ENCODE peak calls at places on chromosomes 7 and 10, in ten cellular contexts. D is endodermal cell, H is type B pancreatic cell, K is kidney epithelial cell, T is coronary artery, A is choroid plexus epithelial cell, G is GM13977, Y is AG10803, M is heart right ventricle, N is fibroblast of pulmonary artery. V is an unnamed sample.

GRCh38 chr10:106711313-106711906 is 453.1 kb downstream of the SORCS1 start:
- DNase-seq in A (peak), H (no peak), Y (no peak), N (peak), M (peak), T (no peak), G (peak), K (no peak), D (peak), V (peak)

GRCh38 chr10:8047452-8048280 is 6.8 kb upstream of the GATA3 start:
- DNase-seq in H (no peak), A (no peak), N (no peak), T (no peak), K (no peak), G (no peak), M (no peak), D (peak), Y (no peak), V (no peak)

GRCh38 chr7:5479133-5479745 is 55.6 kb upstream of the TNRC18 start:
- DNase-seq in H (no peak), A (peak), Y (peak), M (no peak), K (no peak), N (no peak), D (no peak), T (no peak), G (no peak), V (no peak)

GRCh38 chr10:49187950-49188761 is at the start of gene TMEM273:
- DNase-seq in N (no peak), T (peak), G (peak), K (peak), A (no peak), M (peak), D (no peak), H (peak), Y (no peak), V (no peak)

GRCh38 chr7:50792342-50793114 is 9.8 kb upstream of the GRB10 start:
- DNase-seq in G (no peak), H (no peak), K (no peak), M (peak), D (peak), N (peak), Y (peak), A (peak), T (no peak), V (peak)

GRCh38 chr10:51718804-51719291 is 19.5 kb upstream of the CSTF2T start:
- DNase-seq in H (no peak), G (no peak), N (peak), T (no peak), D (peak), Y (peak), M (no peak), K (peak), A (peak), V (no peak)

GRCh38 chr7:13987395-13987794 is 2.1 kb downstream of the ETV1 start:
- DNase-seq in K (no peak), H (no peak), Y (no peak), A (no peak), D (no peak), T (no peak), N (peak), G (no peak), M (no peak), V (no peak)

GRCh38 chr10:114545071-114545470 is 113.0 kb downstream of the ABLIM1 start:
- DNase-seq in K (no peak), D (no peak), Y (no peak), G (no peak), N (no peak), M (no peak), T (no peak), A (no peak), H (no peak), V (no peak)

GRCh38 chr7:128732521-128733277 is 6.5 kb upstream of the CALU start:
- DNase-seq in K (no peak), D (no peak), H (no peak), M (no peak), T (no peak), G (no peak), Y (no peak), N (no peak), A (no peak), V (no peak)

GRCh38 chr10:30231071-30231652 is 117.9 kb downstream of the MTPAP start:
- DNase-seq in M (no peak), Y (no peak), H (no peak), D (no peak), T (no peak), N (no peak), K (no peak), G (no peak), A (no peak), V (no peak)

GRCh38 chr10:119620241-119620753 is 23.5 kb upstream of the TIAL1 start:
- DNase-seq in K (peak), D (no peak), Y (peak), T (no peak), A (peak), N (peak), G (no peak), M (no peak), H (no peak), V (no peak)

GRCh38 chr7:108026116-108026515 is 23.2 kb upstream of the LAMB1 start:
- DNase-seq in D (no peak), H (no peak), G (no peak), A (no peak), K (no peak), T (no peak), N (no peak), Y (no peak), M (no peak), V (no peak)

GRCh38 chr7:1855396-1856160 is 185.5 kb downstream of the ELFN1 start:
- DNase-seq in K (no peak), H (peak), T (peak), Y (no peak), A (no peak), G (no peak), D (no peak), M (peak), N (no peak), V (no peak)

GRCh38 chr7:47816647-47817046 is 131.6 kb downstream of the PKD1L1 start:
- DNase-seq in A (no peak), D (no peak), Y (peak), T (no peak), G (no peak), M (no peak), H (no peak), N (peak), K (no peak), V (peak)

GRCh38 chr7:144822223-144822622 is 13.6 kb downstream of the TPK1 start:
- DNase-seq in M (no peak), Y (no peak), T (no peak), G (no peak), D (no peak), H (no peak), A (no peak), K (no peak), N (no peak), V (no peak)

GRCh38 chr7:1562611-1563051 is 6.6 kb upstream of the TMEM184A start:
- DNase-seq in Y (peak), H (no peak), N (no peak), T (no peak), D (no peak), K (no peak), G (no peak), M (no peak), A (no peak), V (no peak)

GRCh38 chr7:73822319-73823173 is 8.2 kb upstream of the CLDN4 start:
- DNase-seq in H (no peak), T (no peak), A (peak), M (no peak), N (peak), K (peak), D (peak), Y (peak), G (no peak), V (peak)

GRCh38 chr10:102502029-102502336 is 529 bp downstream of the ACTR1A start:
- DNase-seq in M (peak), A (peak), G (peak), K (peak), D (peak), Y (peak), T (peak), H (peak), N (peak), V (peak)

GRCh38 chr10:108360187-108360586 is 1195.7 kb upstream of the SORCS1 start:
- DNase-seq in M (no peak), N (no peak), A (peak), H (no peak), D (no peak), Y (peak), K (peak), T (no peak), G (no peak), V (no peak)

GRCh38 chr7:23021581-23021980 is 7.7 kb upstream of the HYCC1 start:
- DNase-seq in Y (no peak), G (no peak), T (no peak), H (no peak), A (no peak), M (no peak), K (no peak), D (no peak), N (no peak), V (no peak)

GRCh38 chr7:131487217-131487616 is 69.2 kb downstream of the PODXL start:
- DNase-seq in G (no peak), M (no peak), K (no peak), A (no peak), N (no peak), H (no peak), T (no peak), D (no peak), Y (no peak), V (no peak)

GRCh38 chr10:13779748-13780147 is 193.0 kb downstream of the PRPF18 start:
- DNase-seq in H (no peak), M (no peak), Y (no peak), G (no peak), K (no peak), D (no peak), A (no peak), N (no peak), T (no peak), V (no peak)

GRCh38 chr10:13788701-13789447 is 202.1 kb downstream of the PRPF18 start:
- DNase-seq in H (no peak), A (peak), M (peak), G (no peak), N (peak), Y (peak), K (no peak), D (no peak), T (peak), V (no peak)

GRCh38 chr10:13787015-13787421 is 200.3 kb downstream of the PRPF18 start:
- DNase-seq in A (peak), G (peak), K (no peak), M (no peak), H (no peak), Y (no peak), T (no peak), N (peak), D (no peak), V (no peak)

GRCh38 chr10:13788320-13788600 is 201.5 kb downstream of the PRPF18 start:
- DNase-seq in Y (peak), T (no peak), A (no peak), H (no peak), N (no peak), K (no peak), D (no peak), G (no peak), M (no peak), V (no peak)

GRCh38 chr10:13784067-13784466 is 197.3 kb downstream of the PRPF18 start:
- DNase-seq in G (peak), T (no peak), D (peak), M (no peak), N (no peak), A (peak), H (no peak), K (no peak), Y (no peak), V (peak)
- TF ChIP-seq CTCF in G (peak), T (no peak), D (peak), M (peak), N (peak), A (peak), H (peak), K (no peak), Y (peak), V (peak)

GRCh38 chr10:75099952-75100763 is 11.3 kb upstream of the SAMD8 start:
- DNase-seq in A (peak), T (no peak), H (peak), N (peak), D (peak), G (peak), K (no peak), M (peak), Y (peak), V (peak)
- TF ChIP-seq CTCF in A (peak), T (peak), H (peak), N (peak), D (peak), G (peak), K (peak), M (peak), Y (peak), V (peak)

GRCh38 chr10:87659571-87660483 is at the start of gene PAPSS2:
- DNase-seq in K (no peak), N (peak), Y (peak), H (peak), G (peak), D (peak), A (peak), T (peak), M (peak), V (peak)
- TF ChIP-seq CTCF in K (peak), N (no peak), Y (no peak), H (peak), G (no peak), D (peak), A (peak), T (no peak), M (no peak), V (no peak)

DNA sequence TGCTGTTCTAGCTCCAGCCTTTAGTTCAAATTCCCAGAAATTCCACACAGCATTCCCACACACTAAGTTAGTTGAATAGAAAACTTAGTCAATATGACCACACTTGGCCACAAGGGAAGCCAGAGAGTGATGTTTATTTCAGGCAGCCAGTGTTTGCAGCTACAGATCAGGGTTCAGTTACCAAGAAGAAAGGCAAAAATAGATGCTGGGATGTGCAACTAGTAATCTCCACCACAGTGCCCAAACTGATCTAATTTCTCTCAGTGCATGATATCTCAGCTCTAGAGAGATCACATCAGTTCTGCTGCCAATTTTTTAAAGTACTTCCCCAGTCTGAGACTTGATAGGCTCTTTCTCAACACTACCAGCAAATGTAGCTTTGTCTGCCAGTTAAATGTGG is 17.6 kb downstream of the SLF2 start:
- DNase-seq in N (peak), H (no peak), M (no peak), A (peak), K (no peak), D (no peak), G (no peak), Y (no peak), T (no peak), V (no peak)
- TF ChIP-seq CTCF in N (peak), H (peak), M (peak), A (peak), K (no peak), D (peak), G (no peak), Y (no peak), T (no peak), V (no peak)

GRCh38 chr10:101055416-101055815 is 6.4 kb upstream of the KAZALD1 start:
- DNase-seq in M (no peak), K (no peak), G (no peak), N (no peak), A (no peak), Y (no peak), H (no peak), T (no peak), D (no peak), V (no peak)
- TF ChIP-seq CTCF in M (no peak), K (peak), G (peak), N (no peak), A (peak), Y (no peak), H (peak), T (no peak), D (peak), V (peak)

GRCh38 chr7:55288070-55288824 is 76.9 kb upstream of the LANCL2 start:
- DNase-seq in K (no peak), G (no peak), A (peak), T (no peak), H (no peak), N (no peak), M (no peak), Y (no peak), D (no peak), V (peak)
- TF ChIP-seq CTCF in K (no peak), G (peak), A (peak), T (no peak), H (no peak), N (no peak), M (no peak), Y (no peak), D (no peak), V (no peak)

GRCh38 chr10:69741252-69741651 is 60.5 kb upstream of the COL13A1 start:
- DNase-seq in G (no peak), Y (no peak), K (no peak), T (no peak), N (no peak), M (no peak), A (no peak), H (no peak), D (no peak), V (no peak)

GRCh38 chr10:69741671-69742355 is 59.9 kb upstream of the COL13A1 start:
- DNase-seq in T (no peak), M (no peak), H (no peak), N (no peak), G (no peak), Y (no peak), D (no peak), A (no peak), K (no peak), V (no peak)

GRCh38 chr10:69742356-69742695 is 59.4 kb upstream of the COL13A1 start:
- DNase-seq in D (no peak), H (no peak), Y (no peak), G (no peak), T (no peak), A (peak), N (no peak), M (no peak), K (no peak), V (no peak)

GRCh38 chr10:69744971-69745370 is 56.7 kb upstream of the COL13A1 start:
- DNase-seq in A (no peak), K (no peak), H (no peak), T (no peak), Y (no peak), M (no peak), D (no peak), G (no peak), N (no peak), V (no peak)

GRCh38 chr10:69742928-69743602 is 58.6 kb upstream of the COL13A1 start:
- DNase-seq in G (no peak), A (peak), M (no peak), K (no peak), N (peak), T (no peak), D (peak), Y (peak), H (no peak), V (peak)
- TF ChIP-seq CTCF in G (peak), A (peak), M (peak), K (peak), N (peak), T (no peak), D (peak), Y (peak), H (peak), V (peak)

DNA sequence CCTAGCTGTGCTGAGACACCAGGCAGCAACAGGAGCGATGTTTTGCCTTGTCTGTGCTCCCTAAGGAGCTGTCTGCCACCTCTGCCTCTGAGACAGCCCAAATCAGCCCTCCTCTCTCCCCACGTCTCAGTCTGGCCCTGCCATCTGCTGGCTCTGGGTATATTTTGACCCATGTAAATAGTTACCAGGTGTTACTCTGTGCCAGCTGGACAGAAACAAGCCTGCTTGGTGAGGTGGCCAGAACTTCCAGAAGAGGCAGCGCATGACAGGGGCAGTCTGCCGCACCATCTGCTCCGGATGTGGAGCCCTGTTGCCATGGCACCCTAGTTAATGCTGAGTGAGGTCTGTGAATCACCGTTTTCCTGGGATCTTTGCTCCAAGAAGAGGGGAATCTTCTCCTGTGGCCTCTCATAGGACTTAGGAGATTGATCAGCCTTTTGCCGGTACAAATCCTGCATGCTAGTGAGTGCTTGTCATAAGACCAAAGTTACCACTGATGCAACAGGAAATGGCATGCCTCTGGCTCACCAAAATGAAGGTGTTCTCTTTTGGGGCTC is 31.8 kb downstream of the GSTO2 start:
- DNase-seq in H (no peak), G (no peak), Y (peak), A (peak), K (peak), D (no peak), M (peak), N (peak), T (peak), V (peak)
- TF ChIP-seq CTCF in H (no peak), G (no peak), Y (no peak), A (no peak), K (peak), D (no peak), M (no peak), N (no peak), T (no peak), V (no peak)

GRCh38 chr7:72183835-72184234 is 228.3 kb downstream of the CALN1 start:
- DNase-seq in Y (no peak), N (no peak), G (no peak), K (no peak), T (no peak), H (no peak), D (peak), A (no peak), M (no peak), V (no peak)
- TF ChIP-seq CTCF in Y (no peak), N (no peak), G (no peak), K (no peak), T (no peak), H (peak), D (peak), A (no peak), M (peak), V (peak)

DNA sequence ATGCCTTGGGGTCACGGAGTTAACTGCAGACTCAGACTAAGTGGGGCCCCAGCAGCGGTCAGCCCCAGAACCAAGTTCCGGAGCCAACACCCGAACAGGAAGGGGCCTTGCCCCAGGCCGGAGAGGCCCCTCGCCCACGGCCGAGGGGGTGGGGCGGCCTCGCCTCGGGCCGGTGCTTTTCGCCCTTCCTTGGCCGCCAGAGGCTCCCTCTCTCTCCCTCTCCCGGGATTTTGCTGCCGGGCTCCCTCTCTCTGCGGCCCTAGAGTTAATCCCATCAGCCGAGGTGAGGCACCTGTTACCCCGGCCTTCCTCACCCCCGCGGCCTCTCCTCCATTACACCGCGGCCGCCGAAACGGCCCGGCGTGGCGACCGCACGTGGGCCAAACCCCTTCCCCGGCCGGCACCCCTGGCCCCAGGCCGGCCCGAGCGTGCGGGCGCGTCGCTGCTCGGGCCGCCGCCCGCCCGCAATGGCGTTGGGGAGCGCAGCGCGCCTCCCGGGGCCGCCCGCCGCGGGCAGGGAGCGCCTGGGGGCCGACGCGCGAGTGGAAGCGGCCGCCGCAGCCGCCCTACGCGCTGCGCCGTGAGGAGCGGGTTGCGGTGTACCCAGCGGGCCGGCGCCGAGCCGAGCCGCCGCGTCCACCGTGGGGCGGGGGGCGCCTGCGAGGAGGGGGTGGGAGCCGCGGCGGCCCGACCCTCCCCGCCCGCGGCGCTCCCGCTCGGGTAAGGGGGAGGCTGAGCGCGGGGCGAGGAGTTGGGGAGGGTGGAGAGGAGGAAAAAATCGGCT is at the start of gene PPP1R9A:
- DNase-seq in H (peak), N (peak), A (no peak), G (peak), K (no peak), Y (no peak), M (peak), T (no peak), D (peak), V (peak)
- TF ChIP-seq CTCF in H (peak), N (peak), A (peak), G (no peak), K (peak), Y (no peak), M (peak), T (no peak), D (peak), V (peak)